ENCODE peak calls at places on chromosomes 5 and 9, in five cellular contexts. Q is AG08396, E is Calu3, G is mesothelial cell of epicardium, K is COR-L47. V is an unnamed sample.

GRCh38 chr5:96408276-96408777 is 24.7 kb downstream of the PCSK1 start:
- DNase-seq in E (no peak), K (no peak), G (no peak), Q (no peak), V (no peak)

GRCh38 chr9:110351009-110351467 is 13.4 kb upstream of the TXNDC8 start:
- DNase-seq in Q (peak; percentile 52), G (no peak), E (no peak), K (no peak), V (peak; percentile 69)

GRCh38 chr9:133351908-133352634 is 4.1 kb downstream of the RPL7A start:
- DNase-seq in E (peak; percentile 69), K (peak; percentile 38), Q (peak; percentile 76), G (no peak), V (no peak)

GRCh38 chr5:57784106-57784505 is 301.5 kb upstream of the ACTBL2 start:
- DNase-seq in E (no peak), G (no peak), K (no peak), Q (no peak), V (no peak)

GRCh38 chr5:164002214-164002613 is 496.8 kb downstream of the MAT2B start:
- DNase-seq in E (peak; percentile 28), G (no peak), Q (no peak), K (no peak), V (no peak)

GRCh38 chr9:94039786-94040185 is 44.5 kb upstream of the PTPDC1 start:
- DNase-seq in G (no peak), E (no peak), Q (no peak), K (no peak), V (no peak)

GRCh38 chr5:92962752-92963151 is 618.3 kb downstream of the NR2F1-AS1 start:
- DNase-seq in Q (no peak), E (peak; percentile 31), K (peak; percentile 69), G (no peak), V (no peak)

GRCh38 chr5:13307480-13307879 is 637.0 kb downstream of the DNAH5 start:
- DNase-seq in G (no peak), Q (no peak), E (no peak), K (no peak), V (no peak)

GRCh38 chr5:57889558-57889957 is 406.9 kb upstream of the ACTBL2 start:
- DNase-seq in Q (peak; percentile 43), G (no peak), K (peak; percentile 40), E (peak; percentile 40), V (peak; percentile 97)

GRCh38 chr5:11797132-11797531 is 107.1 kb downstream of the CTNND2 start:
- DNase-seq in K (peak; percentile 89), Q (no peak), G (no peak), E (peak; percentile 55), V (no peak)

GRCh38 chr5:77129386-77129785 is 42.3 kb upstream of the ZBED3 start:
- DNase-seq in E (peak; percentile 57), K (peak; percentile 64), G (peak; percentile 44), Q (no peak), V (no peak)

GRCh38 chr9:90801507-90802289 is at the start of gene SYK:
- DNase-seq in Q (no peak), E (peak; percentile 58), G (peak; percentile 46), K (peak; percentile 63), V (peak; percentile 45)

GRCh38 chr5:19927919-19928318 is 60.1 kb downstream of the CDH18 start:
- DNase-seq in K (peak; percentile 92), E (no peak), Q (no peak), G (no peak), V (no peak)

GRCh38 chr5:177358333-177358939 is 712 bp downstream of the RGS14 start:
- DNase-seq in K (no peak), E (no peak), Q (no peak), G (no peak), V (no peak)

GRCh38 chr5:82777106-82777505 is 300.1 kb downstream of the TMEM167A start:
- DNase-seq in E (no peak), Q (no peak), G (no peak), K (no peak), V (no peak)

GRCh38 chr9:111959468-111959941 is 62.9 kb downstream of the UGCG start:
- DNase-seq in K (no peak), E (peak; percentile 62), G (no peak), Q (peak; percentile 47), V (peak; percentile 97)

GRCh38 chr9:95793924-95794828 is 81.3 kb upstream of the ERCC6L2 start:
- DNase-seq in Q (peak; percentile 60), E (no peak), G (no peak), K (no peak), V (peak; percentile 87)

GRCh38 chr5:58477760-58478159 is 13.5 kb upstream of the GAPT start:
- DNase-seq in Q (no peak), E (no peak), G (no peak), K (no peak), V (no peak)

GRCh38 chr5:133006653-133007052 is 19.7 kb downstream of the ZCCHC10 start:
- DNase-seq in E (no peak), Q (no peak), K (no peak), G (no peak), V (no peak)

GRCh38 chr9:113807173-113808061 is 68.7 kb upstream of the ZNF618 start:
- DNase-seq in E (peak; percentile 56), K (no peak), Q (peak; percentile 79), G (peak; percentile 58), V (peak; percentile 29)

GRCh38 chr9:133615897-133616188 is 6.7 kb upstream of the FAM163B start:
- DNase-seq in K (no peak), Q (no peak), G (no peak), E (no peak), V (no peak)

GRCh38 chr9:78958887-78959286 is 612.9 kb upstream of the TLE4 start:
- DNase-seq in Q (no peak), E (no peak), G (no peak), K (no peak), V (no peak)

GRCh38 chr9:113274474-113275146 is 762 bp downstream of the CDC26 start:
- DNase-seq in K (peak; percentile 69), E (peak; percentile 26), G (no peak), Q (peak; percentile 52), V (peak; percentile 58)

GRCh38 chr5:107671742-107672211 is 1.0 kb upstream of the EFNA5 start:
- DNase-seq in Q (peak; percentile 73), K (no peak), E (peak; percentile 64), G (no peak), V (peak; percentile 92)

GRCh38 chr5:139419793-139420192 is 15.9 kb upstream of the SPATA24 start:
- DNase-seq in E (no peak), G (no peak), Q (no peak), K (no peak), V (no peak)

GRCh38 chr5:139416651-139417050 is 12.8 kb upstream of the SPATA24 start:
- DNase-seq in E (no peak), K (no peak), G (no peak), Q (no peak), V (no peak)

GRCh38 chr9:136239963-136240330 is 5.7 kb downstream of the QSOX2 start:
- DNase-seq in E (no peak), K (no peak), G (no peak), Q (no peak), V (no peak)

GRCh38 chr9:72363226-72363625 is 1.8 kb downstream of the ZFAND5 start:
- DNase-seq in E (no peak), G (no peak), Q (no peak), K (no peak), V (no peak)

GRCh38 chr5:171907731-171908343 is 98.6 kb downstream of the FBXW11 start:
- DNase-seq in K (peak; percentile 40), G (no peak), Q (peak; percentile 46), E (peak; percentile 70), V (peak; percentile 57)

GRCh38 chr9:120935383-120935857 is 8.8 kb upstream of the TRAF1 start:
- DNase-seq in K (peak; percentile 96), Q (peak; percentile 83), G (peak; percentile 96), E (peak; percentile 94), V (peak; percentile 88)

GRCh38 chr5:170660531-170660930 is 123.0 kb upstream of the GABRP start:
- DNase-seq in Q (no peak), G (no peak), E (no peak), K (no peak), V (no peak)

GRCh38 chr5:151523335-151523734 is 67.8 kb downstream of the FAT2 start:
- DNase-seq in Q (peak; percentile 78), K (peak; percentile 13), G (no peak), E (peak; percentile 48), V (peak; percentile 27)

GRCh38 chr5:85109616-85110015 is 724.9 kb upstream of the EDIL3 start:
- DNase-seq in E (no peak), K (no peak), Q (no peak), G (no peak), V (no peak)

GRCh38 chr5:639253-639530 is 27.1 kb downstream of the CEP72 start:
- DNase-seq in G (no peak), Q (no peak), K (no peak), E (no peak), V (no peak)

GRCh38 chr9:128026255-128027165 is 40.6 kb downstream of the NAIF1 start:
- DNase-seq in G (no peak), K (no peak), E (no peak), Q (no peak), V (no peak)

GRCh38 chr5:125412051-125412560 is 665.7 kb upstream of the ZNF608 start:
- DNase-seq in E (peak; percentile 59), G (no peak), Q (no peak), K (no peak), V (peak; percentile 78)

GRCh38 chr5:134742134-134742533 is 3.8 kb downstream of the CAMLG start:
- DNase-seq in Q (no peak), G (no peak), K (no peak), E (no peak), V (no peak)

GRCh38 chr9:34279431-34279830 is 49.6 kb downstream of the KIF24 start:
- DNase-seq in G (no peak), Q (no peak), K (no peak), E (no peak), V (no peak)

GRCh38 chr9:15155826-15156225 is 151.2 kb downstream of the TTC39B start:
- DNase-seq in E (no peak), Q (no peak), K (no peak), G (no peak), V (no peak)